ENCODE peak calls at places on chromosomes 4 and X, in nine cellular contexts. One of them, this sample, is unnamed.
A peak's percentile ranks its signal among the peaks of the same experiment; 100 is the strongest.

GRCh38 chrX:20205927-20206708 is 60.6 kb downstream of the RPS6KA3 start:
- DNase-seq in neural crest cell: no peak
- DNase-seq in cardiac muscle cell: no peak
- DNase-seq in heart left ventricle: peak; percentile 27
- DNase-seq in kidney: no peak
- DNase-seq in PC-3: no peak
- DNase-seq in cardiac fibroblast: no peak
- DNase-seq in endothelial cell: no peak
- DNase-seq in AG10803: no peak
- DNase-seq in this sample: no peak

GRCh38 chr4:157265281-157265680 is 44.8 kb downstream of the GRIA2 start:
- DNase-seq in neural crest cell: no peak
- DNase-seq in AG10803: no peak
- DNase-seq in PC-3: peak; percentile 72
- DNase-seq in kidney: no peak
- DNase-seq in cardiac muscle cell: no peak
- DNase-seq in endothelial cell: no peak
- DNase-seq in cardiac fibroblast: no peak
- DNase-seq in heart left ventricle: no peak
- DNase-seq in this sample: peak; percentile 83

GRCh38 chr4:106034205-106034604 is 138.9 kb downstream of the NPNT start:
- DNase-seq in cardiac fibroblast: peak; percentile 66
- DNase-seq in neural crest cell: no peak
- DNase-seq in AG10803: peak; percentile 84
- DNase-seq in endothelial cell: no peak
- DNase-seq in cardiac muscle cell: peak; percentile 50
- DNase-seq in heart left ventricle: no peak
- DNase-seq in kidney: no peak
- DNase-seq in PC-3: no peak
- DNase-seq in this sample: peak; percentile 7

GRCh38 chrX:154750301-154751120 is at the start of gene GAB3:
- DNase-seq in endothelial cell: peak; percentile 23
- DNase-seq in heart left ventricle: peak; percentile 43
- DNase-seq in AG10803: no peak
- DNase-seq in cardiac muscle cell: peak; percentile 35
- DNase-seq in cardiac fibroblast: peak; percentile 35
- DNase-seq in kidney: peak; percentile 77
- DNase-seq in neural crest cell: no peak
- DNase-seq in PC-3: peak; percentile 28
- DNase-seq in this sample: no peak

GRCh38 chr4:161554372-161554990 is 609.3 kb downstream of the FSTL5 start:
- DNase-seq in endothelial cell: no peak
- DNase-seq in AG10803: peak; percentile 20
- DNase-seq in cardiac muscle cell: peak; percentile 2
- DNase-seq in cardiac fibroblast: no peak
- DNase-seq in heart left ventricle: no peak
- DNase-seq in PC-3: peak; percentile 59
- DNase-seq in kidney: no peak
- DNase-seq in neural crest cell: no peak
- DNase-seq in this sample: peak; percentile 54

GRCh38 chrX:130039847-130040246 is 57.4 kb downstream of the BCORL1 start:
- DNase-seq in PC-3: no peak
- DNase-seq in endothelial cell: no peak
- DNase-seq in cardiac fibroblast: no peak
- DNase-seq in neural crest cell: no peak
- DNase-seq in cardiac muscle cell: peak; percentile 10
- DNase-seq in AG10803: no peak
- DNase-seq in heart left ventricle: peak; percentile 19
- DNase-seq in kidney: no peak
- DNase-seq in this sample: no peak

GRCh38 chrX:41025926-41026325 is 59.3 kb upstream of the USP9X start:
- DNase-seq in cardiac fibroblast: peak; percentile 40
- DNase-seq in cardiac muscle cell: peak; percentile 54
- DNase-seq in kidney: no peak
- DNase-seq in AG10803: no peak
- DNase-seq in PC-3: no peak
- DNase-seq in heart left ventricle: no peak
- DNase-seq in endothelial cell: no peak
- DNase-seq in neural crest cell: no peak
- DNase-seq in this sample: no peak

GRCh38 chr4:138188406-138189084 is 53.6 kb downstream of the SLC7A11 start:
- DNase-seq in cardiac fibroblast: no peak
- DNase-seq in neural crest cell: no peak
- DNase-seq in heart left ventricle: no peak
- DNase-seq in kidney: no peak
- DNase-seq in PC-3: no peak
- DNase-seq in AG10803: no peak
- DNase-seq in endothelial cell: no peak
- DNase-seq in cardiac muscle cell: no peak
- DNase-seq in this sample: peak; percentile 43

GRCh38 chr4:103105558-103106356 is 6.1 kb upstream of the BDH2 start:
- DNase-seq in AG10803: no peak
- DNase-seq in kidney: no peak
- DNase-seq in cardiac fibroblast: no peak
- DNase-seq in heart left ventricle: no peak
- DNase-seq in PC-3: no peak
- DNase-seq in cardiac muscle cell: peak; percentile 16
- DNase-seq in neural crest cell: no peak
- DNase-seq in endothelial cell: no peak
- DNase-seq in this sample: no peak

GRCh38 chr4:73683033-73683432 is 57.3 kb upstream of the CXCL8 start:
- DNase-seq in cardiac fibroblast: no peak
- DNase-seq in endothelial cell: no peak
- DNase-seq in cardiac muscle cell: no peak
- DNase-seq in neural crest cell: no peak
- DNase-seq in kidney: no peak
- DNase-seq in PC-3: peak; percentile 98
- DNase-seq in AG10803: no peak
- DNase-seq in heart left ventricle: no peak
- DNase-seq in this sample: no peak

GRCh38 chr4:3442959-3443749 is 1.4 kb downstream of the HGFAC start:
- DNase-seq in kidney: peak; percentile 81
- DNase-seq in cardiac fibroblast: peak; percentile 44
- DNase-seq in endothelial cell: peak; percentile 77
- DNase-seq in neural crest cell: peak; percentile 61
- DNase-seq in PC-3: peak; percentile 59
- DNase-seq in AG10803: peak; percentile 8
- DNase-seq in cardiac muscle cell: peak; percentile 38
- DNase-seq in heart left ventricle: no peak
- DNase-seq in this sample: peak; percentile 56

GRCh38 chrX:57177070-57177469 is 39.9 kb upstream of the SPIN2A start:
- DNase-seq in cardiac muscle cell: no peak
- DNase-seq in AG10803: no peak
- DNase-seq in kidney: no peak
- DNase-seq in heart left ventricle: no peak
- DNase-seq in endothelial cell: no peak
- DNase-seq in cardiac fibroblast: no peak
- DNase-seq in neural crest cell: no peak
- DNase-seq in PC-3: no peak
- DNase-seq in this sample: no peak

GRCh38 chr4:44493924-44494323 is 45.3 kb upstream of the KCTD8 start:
- DNase-seq in heart left ventricle: no peak
- DNase-seq in kidney: no peak
- DNase-seq in cardiac fibroblast: peak; percentile 18
- DNase-seq in cardiac muscle cell: peak; percentile 6
- DNase-seq in neural crest cell: no peak
- DNase-seq in PC-3: peak; percentile 49
- DNase-seq in AG10803: peak; percentile 1
- DNase-seq in endothelial cell: no peak
- DNase-seq in this sample: peak; percentile 50

GRCh38 chr4:93842512-93843252 is 14.1 kb downstream of the ATOH1 start:
- DNase-seq in cardiac muscle cell: no peak
- DNase-seq in AG10803: no peak
- DNase-seq in neural crest cell: no peak
- DNase-seq in endothelial cell: no peak
- DNase-seq in cardiac fibroblast: no peak
- DNase-seq in kidney: no peak
- DNase-seq in heart left ventricle: no peak
- DNase-seq in PC-3: no peak
- DNase-seq in this sample: no peak

GRCh38 chrX:104137496-104137895 is 19.3 kb downstream of the SLC25A53 start:
- DNase-seq in kidney: no peak
- DNase-seq in endothelial cell: no peak
- DNase-seq in neural crest cell: no peak
- DNase-seq in PC-3: peak; percentile 42
- DNase-seq in heart left ventricle: no peak
- DNase-seq in cardiac fibroblast: peak; percentile 9
- DNase-seq in cardiac muscle cell: no peak
- DNase-seq in AG10803: peak; percentile 21
- DNase-seq in this sample: no peak

GRCh38 chrX:78658851-78659744 is at the start of gene RTL3:
- DNase-seq in heart left ventricle: no peak
- DNase-seq in AG10803: peak; percentile 90
- DNase-seq in cardiac fibroblast: peak; percentile 72
- DNase-seq in PC-3: peak; percentile 73
- DNase-seq in endothelial cell: no peak
- DNase-seq in neural crest cell: no peak
- DNase-seq in kidney: no peak
- DNase-seq in cardiac muscle cell: peak; percentile 82
- DNase-seq in this sample: peak; percentile 18

GRCh38 chr4:94457692-94458106 is 6.0 kb downstream of the PDLIM5 start:
- DNase-seq in cardiac muscle cell: peak; percentile 62
- DNase-seq in kidney: no peak
- DNase-seq in heart left ventricle: peak; percentile 56
- DNase-seq in endothelial cell: no peak
- DNase-seq in AG10803: no peak
- DNase-seq in cardiac fibroblast: peak; percentile 68
- DNase-seq in PC-3: no peak
- DNase-seq in neural crest cell: peak; percentile 39
- DNase-seq in this sample: peak; percentile 52

GRCh38 chrX:5916945-5917344 is 311.7 kb downstream of the NLGN4X start:
- DNase-seq in PC-3: no peak
- DNase-seq in kidney: no peak
- DNase-seq in AG10803: no peak
- DNase-seq in heart left ventricle: no peak
- DNase-seq in neural crest cell: no peak
- DNase-seq in cardiac muscle cell: no peak
- DNase-seq in cardiac fibroblast: no peak
- DNase-seq in endothelial cell: no peak
- DNase-seq in this sample: no peak

GRCh38 chr4:85953651-85954018 is 406.2 kb downstream of the MAPK10 start:
- DNase-seq in cardiac fibroblast: peak; percentile 67
- DNase-seq in cardiac muscle cell: peak; percentile 50
- DNase-seq in AG10803: peak; percentile 40
- DNase-seq in heart left ventricle: no peak
- DNase-seq in endothelial cell: no peak
- DNase-seq in PC-3: peak; percentile 81
- DNase-seq in kidney: peak; percentile 54
- DNase-seq in neural crest cell: no peak
- DNase-seq in this sample: peak; percentile 95

GRCh38 chr4:113260671-113261070 is 211.2 kb downstream of the ANK2 start:
- DNase-seq in neural crest cell: no peak
- DNase-seq in heart left ventricle: no peak
- DNase-seq in cardiac muscle cell: no peak
- DNase-seq in kidney: no peak
- DNase-seq in PC-3: no peak
- DNase-seq in cardiac fibroblast: peak; percentile 12
- DNase-seq in AG10803: peak; percentile 62
- DNase-seq in endothelial cell: no peak
- DNase-seq in this sample: no peak

GRCh38 chrX:137352101-137352660 is 213.7 kb upstream of the ZIC3 start:
- DNase-seq in endothelial cell: no peak
- DNase-seq in PC-3: no peak
- DNase-seq in cardiac muscle cell: no peak
- DNase-seq in AG10803: no peak
- DNase-seq in cardiac fibroblast: no peak
- DNase-seq in kidney: no peak
- DNase-seq in neural crest cell: no peak
- DNase-seq in heart left ventricle: no peak
- DNase-seq in this sample: no peak
- TF ChIP-seq CTCF in endothelial cell: no peak
- TF ChIP-seq CTCF in PC-3: peak; percentile 30
- TF ChIP-seq CTCF in cardiac muscle cell: no peak
- TF ChIP-seq CTCF in AG10803: no peak
- TF ChIP-seq CTCF in cardiac fibroblast: no peak
- TF ChIP-seq CTCF in kidney: no peak
- TF ChIP-seq CTCF in neural crest cell: no peak
- TF ChIP-seq CTCF in heart left ventricle: no peak
- TF ChIP-seq CTCF in this sample: no peak

GRCh38 chr4:33060873-33061542 is 2340.8 kb downstream of the PCDH7 start:
- DNase-seq in cardiac fibroblast: peak; percentile 67
- DNase-seq in heart left ventricle: no peak
- DNase-seq in cardiac muscle cell: peak; percentile 75
- DNase-seq in PC-3: peak; percentile 69
- DNase-seq in endothelial cell: peak; percentile 68
- DNase-seq in kidney: peak; percentile 55
- DNase-seq in AG10803: peak; percentile 52
- DNase-seq in neural crest cell: peak; percentile 56
- DNase-seq in this sample: peak; percentile 68
- TF ChIP-seq CTCF in cardiac fibroblast: peak; percentile 82
- TF ChIP-seq CTCF in heart left ventricle: peak; percentile 22
- TF ChIP-seq CTCF in cardiac muscle cell: peak; percentile 90
- TF ChIP-seq CTCF in PC-3: peak; percentile 77
- TF ChIP-seq CTCF in endothelial cell: peak; percentile 90
- TF ChIP-seq CTCF in kidney: peak; percentile 82
- TF ChIP-seq CTCF in AG10803: peak; percentile 94
- TF ChIP-seq CTCF in neural crest cell: peak; percentile 86
- TF ChIP-seq CTCF in this sample: peak; percentile 79

DNA sequence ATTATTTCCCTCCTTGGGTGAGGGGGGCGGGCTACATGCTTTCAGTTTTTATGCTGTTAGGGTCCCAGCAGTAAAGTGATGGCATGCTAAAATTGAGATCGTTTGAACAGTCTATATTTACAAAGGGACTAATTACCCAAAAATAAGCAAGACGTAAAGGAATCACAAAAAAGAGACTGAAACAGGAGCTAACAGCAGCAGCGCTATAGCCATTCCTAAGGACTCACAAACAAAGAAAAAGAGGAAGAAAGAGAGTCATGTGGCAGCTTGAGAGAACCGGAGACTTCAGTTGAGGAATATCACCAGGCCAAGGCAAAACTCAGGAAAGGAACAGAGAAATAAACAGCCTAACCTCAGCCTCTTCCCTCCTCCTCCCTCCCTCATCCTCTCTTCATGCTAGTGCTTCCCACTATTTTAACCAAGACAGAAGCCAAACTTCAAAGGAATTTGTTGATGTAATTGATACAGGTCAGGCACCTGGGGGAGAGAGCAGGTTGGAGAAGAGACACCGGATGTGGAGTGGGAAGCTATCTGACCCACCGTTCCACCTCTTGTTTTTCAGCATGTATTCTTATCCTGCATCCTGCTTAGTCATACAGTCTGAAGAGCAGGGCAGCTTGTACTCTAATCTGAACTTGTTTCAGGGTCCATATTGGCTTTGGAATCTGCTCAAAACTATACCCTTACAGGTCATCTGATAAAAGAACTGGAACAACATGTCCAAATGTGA is 383.7 kb downstream of the NAF1 start:
- DNase-seq in cardiac muscle cell: peak; percentile 38
- DNase-seq in heart left ventricle: no peak
- DNase-seq in PC-3: no peak
- DNase-seq in neural crest cell: no peak
- DNase-seq in endothelial cell: no peak
- DNase-seq in AG10803: no peak
- DNase-seq in cardiac fibroblast: peak; percentile 21
- DNase-seq in kidney: no peak
- DNase-seq in this sample: no peak
- TF ChIP-seq CTCF in cardiac muscle cell: no peak
- TF ChIP-seq CTCF in heart left ventricle: no peak
- TF ChIP-seq CTCF in PC-3: no peak
- TF ChIP-seq CTCF in neural crest cell: no peak
- TF ChIP-seq CTCF in endothelial cell: no peak
- TF ChIP-seq CTCF in AG10803: no peak
- TF ChIP-seq CTCF in cardiac fibroblast: no peak
- TF ChIP-seq CTCF in kidney: no peak
- TF ChIP-seq CTCF in this sample: no peak

GRCh38 chr4:100311181-100311580 is 120.9 kb upstream of the DDIT4L start:
- DNase-seq in neural crest cell: no peak
- DNase-seq in AG10803: no peak
- DNase-seq in PC-3: peak; percentile 40
- DNase-seq in cardiac muscle cell: no peak
- DNase-seq in endothelial cell: peak; percentile 6
- DNase-seq in cardiac fibroblast: no peak
- DNase-seq in heart left ventricle: no peak
- DNase-seq in kidney: no peak
- DNase-seq in this sample: peak; percentile 7
- TF ChIP-seq CTCF in neural crest cell: no peak
- TF ChIP-seq CTCF in AG10803: no peak
- TF ChIP-seq CTCF in PC-3: peak; percentile 51
- TF ChIP-seq CTCF in cardiac muscle cell: peak; percentile 13
- TF ChIP-seq CTCF in endothelial cell: no peak
- TF ChIP-seq CTCF in cardiac fibroblast: peak; percentile 36
- TF ChIP-seq CTCF in heart left ventricle: no peak
- TF ChIP-seq CTCF in kidney: peak; percentile 24
- TF ChIP-seq CTCF in this sample: no peak